ENCODE peak calls at places on chromosomes 6 and 20, in nine cellular contexts. S, Q, T, A, F, M, V, B and Y are unnamed samples. For H3K27me3, the result is how much of the 10 kb centered on the place peaks cover.

GRCh38 chr6:150600302-150601017 is 775 bp downstream of the PLEKHG1 start:
- DNase-seq in V (peak), S (no peak), T (peak), B (peak), Q (peak), A (peak), F (peak), M (peak), Y (peak)

GRCh38 chr20:34971873-34972235 is 16.2 kb downstream of the MYH7B start:
- DNase-seq in T (no peak), A (no peak), S (no peak), M (no peak), B (no peak), V (no peak), Q (peak), F (no peak), Y (no peak)

GRCh38 chr6:51856508-51856907 is 230.9 kb downstream of the PKHD1 start:
- DNase-seq in A (no peak), Q (no peak), T (no peak), M (no peak), B (no peak), S (no peak), V (no peak), F (no peak), Y (no peak)

GRCh38 chr20:6698056-6698455 is 69.4 kb upstream of the BMP2 start:
- DNase-seq in M (no peak), B (no peak), S (no peak), T (peak), A (no peak), F (no peak), Q (no peak), V (peak), Y (no peak)

GRCh38 chr6:138477913-138478539 is 21.3 kb downstream of the NHSL1 start:
- DNase-seq in F (no peak), S (no peak), V (peak), T (no peak), B (no peak), A (no peak), M (no peak), Q (no peak), Y (no peak)

GRCh38 chr20:62022575-62023139 is 43.0 kb downstream of the TAF4 start:
- DNase-seq in Q (no peak), B (no peak), V (no peak), F (no peak), S (no peak), M (no peak), A (no peak), T (no peak), Y (no peak)

GRCh38 chr20:64192406-64192805 is 28.2 kb downstream of the MYT1 start:
- DNase-seq in F (no peak), B (no peak), M (no peak), T (no peak), Q (no peak), V (no peak), A (no peak), S (no peak), Y (no peak)

GRCh38 chr6:107329063-107329462 is 130.3 kb downstream of the PDSS2 start:
- DNase-seq in A (no peak), F (no peak), M (no peak), S (no peak), Q (no peak), B (no peak), V (no peak), T (no peak), Y (no peak)

GRCh38 chr6:6856538-6857523 is 250.9 kb upstream of the RREB1 start:
- DNase-seq in M (peak), V (peak), A (no peak), S (no peak), B (no peak), Q (peak), T (no peak), F (peak), Y (peak)

GRCh38 chr6:13165518-13166186 is 162.7 kb downstream of the TBC1D7 start:
- DNase-seq in V (no peak), Q (no peak), F (no peak), B (no peak), M (no peak), S (no peak), A (no peak), T (no peak), Y (no peak)

GRCh38 chr6:119484598-119484997 is 135.0 kb upstream of the MAN1A1 start:
- DNase-seq in S (peak), F (no peak), Q (peak), A (no peak), M (peak), T (no peak), V (peak), B (no peak), Y (peak)

GRCh38 chr20:19885981-19886665 is 128.1 kb downstream of the RIN2 start:
- DNase-seq in M (peak), T (peak), V (peak), B (no peak), F (peak), S (no peak), Q (peak), A (no peak), Y (peak)

GRCh38 chr20:37259865-37260264 is 1.7 kb downstream of the GHRH start:
- DNase-seq in M (no peak), Q (no peak), S (no peak), T (no peak), B (no peak), V (no peak), F (no peak), A (no peak), Y (no peak)

GRCh38 chr20:52192296-52193007 is 873 bp upstream of the ZFP64 start:
- DNase-seq in Q (peak), S (no peak), M (no peak), B (no peak), F (peak), A (peak), V (no peak), T (peak), Y (peak)

GRCh38 chr6:7542878-7543394 is 1.5 kb downstream of the DSP start:
- DNase-seq in V (peak), B (no peak), T (peak), F (peak), M (peak), A (no peak), Q (peak), S (no peak), Y (no peak)

GRCh38 chr20:36467076-36467999 is 74.0 kb upstream of the MYL9 start:
- DNase-seq in V (no peak), A (peak), S (no peak), Q (peak), F (peak), T (no peak), M (no peak), B (peak), Y (peak)

GRCh38 chr6:67594366-67594765 is 1040.7 kb upstream of the ADGRB3 start:
- DNase-seq in V (no peak), Q (no peak), F (no peak), T (no peak), S (no peak), A (no peak), B (no peak), M (peak), Y (no peak)

GRCh38 chr20:40651121-40651520 is 37.9 kb downstream of the MAFB start:
- DNase-seq in T (no peak), A (no peak), Q (no peak), F (no peak), S (no peak), V (no peak), M (peak), B (no peak), Y (no peak)

GRCh38 chr20:16621435-16622141 is 48.3 kb upstream of the KIF16B start:
- DNase-seq in S (no peak), B (no peak), V (no peak), T (no peak), M (no peak), Q (no peak), A (no peak), F (no peak), Y (peak)

GRCh38 chr6:53651149-53651763 is 14.3 kb downstream of the KLHL31 start:
- DNase-seq in M (peak), A (peak), B (peak), S (peak), T (peak), Q (peak), F (peak), V (peak), Y (peak)

GRCh38 chr6:18126116-18126515 is 3.6 kb upstream of the NHLRC1 start:
- DNase-seq in B (no peak), F (no peak), S (no peak), A (no peak), M (no peak), T (no peak), Q (no peak), V (no peak), Y (no peak)

GRCh38 chr6:144758602-144759001 is 473.5 kb downstream of the UTRN start:
- DNase-seq in T (no peak), Q (no peak), S (no peak), V (peak), A (no peak), F (no peak), M (peak), B (no peak), Y (no peak)

GRCh38 chr20:43752561-43753301 is 25.9 kb upstream of the GTSF1L start:
- DNase-seq in B (no peak), Q (peak), A (no peak), F (no peak), M (peak), S (no peak), T (no peak), V (peak), Y (no peak)

GRCh38 chr20:48523191-48523757 is 304.5 kb downstream of the PREX1 start:
- DNase-seq in M (peak), S (no peak), Q (peak), B (no peak), T (peak), A (no peak), F (no peak), V (peak), Y (peak)

GRCh38 chr20:6074145-6074561 is 20.3 kb upstream of the LRRN4 start:
- DNase-seq in A (no peak), B (no peak), T (peak), Q (no peak), M (no peak), F (no peak), V (no peak), S (no peak), Y (no peak)

GRCh38 chr20:64036346-64037198 is 590 bp downstream of the C20orf204 start:
- DNase-seq in B (no peak), Q (no peak), A (no peak), F (no peak), M (no peak), T (peak), V (no peak), S (no peak), Y (no peak)

GRCh38 chr6:33237731-33238130 is 29.4 kb downstream of the RING1 start:
- DNase-seq in S (no peak), M (no peak), Q (no peak), T (no peak), V (no peak), A (no peak), B (no peak), F (no peak), Y (no peak)

GRCh38 chr6:116439572-116439971 is 21.6 kb upstream of the CALHM6 start:
- DNase-seq in B (no peak), M (no peak), T (no peak), A (no peak), S (no peak), V (no peak), F (no peak), Q (no peak), Y (no peak)

GRCh38 chr6:25366785-25367657 is 87.8 kb downstream of the CARMIL1 start:
- DNase-seq in V (peak), M (no peak), T (no peak), Q (no peak), A (no peak), B (peak), S (no peak), F (no peak), Y (no peak)

GRCh38 chr6:511488-512137 is 120.1 kb downstream of the IRF4 start:
- DNase-seq in F (no peak), A (no peak), M (peak), V (no peak), T (no peak), S (no peak), Q (no peak), B (no peak), Y (no peak)

GRCh38 chr6:101326411-101326810 is 67.1 kb upstream of the GRIK2 start:
- DNase-seq in V (no peak), Q (no peak), M (no peak), F (no peak), S (no peak), A (no peak), T (no peak), B (no peak), Y (no peak)

DNA sequence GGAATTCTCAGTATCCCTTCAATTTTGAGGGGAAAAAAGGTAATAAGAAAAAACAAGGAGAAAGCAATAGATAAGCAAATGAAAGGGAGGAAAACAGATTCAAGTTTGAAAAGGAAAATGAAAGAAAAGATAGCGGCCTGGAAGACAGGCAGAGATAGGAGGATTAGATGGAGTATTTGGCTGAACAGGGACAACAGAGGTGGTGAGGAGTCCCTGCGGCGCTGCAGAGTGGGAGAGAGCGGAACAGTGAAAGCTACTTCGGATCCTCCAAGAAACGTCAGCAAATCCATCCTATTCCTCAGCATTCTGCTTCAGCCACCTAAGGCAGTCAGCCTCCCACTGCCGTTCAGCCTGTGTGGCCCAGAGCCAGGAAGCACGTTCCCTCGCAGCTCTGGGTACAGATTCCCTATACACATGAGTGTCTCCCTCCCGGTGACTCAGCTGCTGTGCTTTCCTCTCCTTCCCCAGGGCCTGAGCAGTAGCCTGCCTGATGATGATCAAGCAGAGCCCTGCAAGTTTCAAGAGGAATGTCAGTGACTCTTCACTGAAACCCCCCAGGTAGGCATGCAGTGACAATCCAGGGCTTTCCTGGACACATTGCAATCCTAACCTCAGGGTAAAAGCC is 43.4 kb upstream of the CDYL start:
- DNase-seq in T (peak), M (peak), S (peak), V (peak), A (peak), F (peak), B (no peak), Q (peak), Y (peak)
- H3K4me3 ChIP-seq in T (peak), M (peak), S (peak), V (peak), A (peak), F (peak), B (no peak), Q (no peak), Y (no peak)

GRCh38 chr6:98769546-98769945 is 64.8 kb upstream of the POU3F2 start:
- DNase-seq in V (no peak), A (no peak), S (no peak), T (peak), M (no peak), F (no peak), Q (no peak), B (no peak), Y (peak)
- H3K27me3 ChIP-seq in V (under half), A (under half), S (under half), T (under half), M (under half), F (under half), Q (under half), B (under half), Y (under half)

GRCh38 chr6:148885920-148886845 is 139.4 kb downstream of the UST start:
- DNase-seq in S (no peak), A (no peak), M (no peak), T (no peak), V (no peak), F (no peak), B (no peak), Q (no peak), Y (no peak)
- H3K4me3 ChIP-seq in S (no peak), A (no peak), M (no peak), T (no peak), V (no peak), F (no peak), B (no peak), Q (no peak), Y (no peak)

GRCh38 chr20:54059691-54060364 is 10.6 kb downstream of the BCAS1 start:
- DNase-seq in M (no peak), A (no peak), B (no peak), T (no peak), S (no peak), Q (no peak), V (no peak), F (no peak), Y (no peak)
- H3K27me3 ChIP-seq in M (under half), A (under half), B (under half), T (under half), S (under half), Q (under half), V (under half), F (under half), Y (under half)

DNA sequence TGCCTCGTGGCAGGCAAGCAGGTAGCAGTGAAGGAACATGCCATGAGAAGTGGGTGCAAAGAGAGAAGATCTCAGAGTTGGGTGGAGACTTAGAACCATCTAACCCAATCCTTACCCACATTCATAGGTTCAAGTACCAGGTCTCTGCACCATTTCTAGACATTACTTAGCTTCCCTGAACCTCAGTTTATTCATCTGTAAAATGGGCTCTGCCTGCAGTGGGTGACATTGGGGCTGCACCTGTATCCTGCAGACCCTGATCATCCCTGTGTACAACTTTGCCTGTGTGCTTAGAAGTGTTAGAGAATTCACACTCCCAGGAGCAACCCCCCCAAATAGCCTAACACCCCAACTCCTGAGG is 42.7 kb downstream of the SNX5 start:
- DNase-seq in S (no peak), Q (no peak), M (no peak), F (no peak), B (no peak), T (no peak), V (no peak), A (no peak), Y (no peak)
- H3K4me3 ChIP-seq in S (no peak), Q (no peak), M (no peak), F (no peak), B (no peak), T (no peak), V (no peak), A (no peak), Y (no peak)

GRCh38 chr6:29847871-29848630 is 20.4 kb downstream of the HLA-G start:
- DNase-seq in S (peak), T (peak), A (peak), M (peak), Q (peak), F (peak), V (peak), B (peak), Y (peak)

GRCh38 chr6:29851190-29851589 is 23.6 kb downstream of the HLA-G start:
- DNase-seq in V (no peak), M (no peak), F (no peak), T (no peak), Q (no peak), A (no peak), B (no peak), S (no peak), Y (no peak)

GRCh38 chr6:29850011-29850553 is 22.5 kb downstream of the HLA-G start:
- DNase-seq in T (no peak), V (no peak), Q (no peak), A (no peak), F (no peak), B (no peak), S (no peak), M (no peak), Y (peak)

GRCh38 chr6:29858006-29858405 is 30.4 kb downstream of the HLA-G start:
- DNase-seq in B (no peak), A (no peak), S (no peak), F (no peak), Q (no peak), V (no peak), M (no peak), T (no peak), Y (no peak)

DNA sequence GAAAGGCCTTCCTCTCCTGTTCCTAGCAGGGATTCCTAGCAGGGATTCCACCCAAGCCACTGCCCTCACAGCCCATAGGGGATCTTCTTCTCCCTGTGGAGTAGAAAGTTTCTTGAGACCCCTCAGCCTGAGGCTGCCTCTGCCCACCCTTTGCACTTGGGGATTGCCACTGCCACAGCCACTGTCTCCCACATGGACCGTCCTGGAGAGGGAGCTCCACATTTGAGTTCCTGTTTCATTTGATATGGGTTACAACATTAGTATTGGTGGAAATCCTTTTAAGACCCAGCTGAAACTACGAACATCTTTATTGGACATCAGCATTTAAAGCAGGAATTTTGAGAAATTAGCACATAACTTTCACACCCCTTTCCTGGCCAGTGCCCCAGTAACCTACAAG is 25.6 kb downstream of the HLA-G start:
- DNase-seq in F (no peak), B (no peak), T (no peak), M (no peak), S (no peak), V (no peak), A (no peak), Q (no peak), Y (no peak)
- H3K27me3 ChIP-seq in F (under half), B (under half), T (under half), M (under half), S (under half), V (under half), A (under half), Q (under half), Y (under half)

GRCh38 chr6:41746068-41746467 is 1.1 kb downstream of the PGC start:
- DNase-seq in B (no peak), M (no peak), T (no peak), A (no peak), Q (no peak), V (no peak), F (no peak), S (no peak), Y (no peak)

GRCh38 chr6:41747256-41748101 is at the start of gene PGC:
- DNase-seq in B (no peak), S (no peak), M (no peak), T (peak), Q (no peak), F (no peak), V (peak), A (no peak), Y (no peak)

GRCh38 chr6:41750374-41750773 is 3.2 kb upstream of the PGC start:
- DNase-seq in M (no peak), A (no peak), T (no peak), S (no peak), B (no peak), V (no peak), F (no peak), Q (no peak), Y (no peak)

GRCh38 chr6:41748102-41748477 is 893 bp upstream of the PGC start:
- DNase-seq in M (no peak), Q (no peak), A (no peak), S (no peak), V (no peak), T (peak), F (no peak), B (no peak), Y (no peak)

DNA sequence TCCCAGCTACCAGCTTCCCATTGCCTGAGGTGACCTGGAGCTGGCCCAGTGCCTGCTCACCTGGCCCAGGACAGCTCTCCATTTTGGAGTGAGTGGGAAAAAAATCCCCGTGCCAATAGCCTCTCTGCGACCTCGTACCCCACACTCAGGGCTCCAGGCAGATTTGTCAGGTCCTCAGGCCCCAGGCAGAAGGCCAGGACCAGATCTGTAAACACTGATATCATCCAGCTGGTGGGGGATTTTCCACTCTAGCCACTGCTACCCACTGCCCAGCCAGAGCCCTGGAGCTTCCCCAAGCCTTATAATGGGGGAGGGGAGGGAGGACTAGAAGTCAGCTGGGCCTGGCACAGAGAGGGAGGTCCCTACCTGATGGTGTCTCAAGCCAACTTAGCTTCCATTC is 1.3 kb upstream of the PGC start:
- DNase-seq in M (no peak), T (peak), Q (no peak), S (no peak), A (no peak), B (no peak), F (no peak), V (no peak), Y (no peak)
- H3K4me3 ChIP-seq in M (no peak), T (peak), Q (no peak), S (no peak), A (no peak), B (no peak), F (no peak), V (no peak), Y (no peak)